ENCODE peak calls at places on chromosomes 7 and 10, in six cellular contexts. M is GM12865, W is thoracic aorta, Z is cardiac muscle cell, Y is suprapubic skin, X is fibroblast of lung. C is an unnamed sample.

GRCh38 chr10:31623466-31623865 is 304.4 kb downstream of the ZEB1 start:
- DNase-seq in M (no peak), W (no peak), Z (peak), Y (no peak), X (no peak), C (peak)

GRCh38 chr10:133476641-133476990 is 22.9 kb downstream of the SCART1 start:
- DNase-seq in M (no peak), W (no peak), Z (no peak), Y (no peak), X (no peak), C (no peak)

GRCh38 chr10:102322914-102323313 is 72.6 kb upstream of the NFKB2 start:
- DNase-seq in M (peak), W (no peak), Z (no peak), Y (no peak), X (peak), C (no peak)

GRCh38 chr10:119205926-119206602 is 1.3 kb upstream of the GRK5 start:
- DNase-seq in M (peak), W (peak), Z (peak), Y (no peak), X (peak), C (peak)

GRCh38 chr7:5359344-5359743 is 64.3 kb downstream of the TNRC18 start:
- DNase-seq in M (no peak), W (no peak), Z (no peak), Y (no peak), X (no peak), C (no peak)

GRCh38 chr10:19629559-19629958 is 186.7 kb upstream of the PLXDC2 start:
- DNase-seq in M (no peak), W (peak), Z (peak), Y (peak), X (peak), C (peak)

GRCh38 chr7:93889261-93889660 is 1.3 kb downstream of the TFPI2 start:
- DNase-seq in M (no peak), W (no peak), Z (peak), Y (no peak), X (peak), C (peak)

GRCh38 chr10:47146571-47146970 is 153.4 kb upstream of the GDF10 start:
- DNase-seq in M (no peak), W (no peak), Z (no peak), Y (no peak), X (no peak), C (peak)

GRCh38 chr7:24665564-24666294 is 91.5 kb downstream of the GSDME start:
- DNase-seq in M (peak), W (no peak), Z (peak), Y (no peak), X (peak), C (peak)

GRCh38 chr10:98456688-98457482 is 10.2 kb upstream of the HPS1 start:
- DNase-seq in M (no peak), W (no peak), Z (no peak), Y (no peak), X (no peak), C (no peak)

GRCh38 chr10:78520737-78521430 is 487.2 kb downstream of the RPS24 start:
- DNase-seq in M (no peak), W (no peak), Z (peak), Y (no peak), X (peak), C (peak)

GRCh38 chr10:130013938-130014733 is 50.1 kb upstream of the EBF3 start:
- DNase-seq in M (no peak), W (no peak), Z (no peak), Y (no peak), X (no peak), C (no peak)

GRCh38 chr7:66178258-66178657 is 26.9 kb upstream of the TPST1 start:
- DNase-seq in M (no peak), W (no peak), Z (no peak), Y (no peak), X (no peak), C (no peak)

GRCh38 chr10:88672041-88672440 is 7.8 kb downstream of the LIPF start:
- DNase-seq in M (no peak), W (no peak), Z (no peak), Y (no peak), X (peak), C (no peak)

GRCh38 chr10:51300617-51301350 is 226.5 kb downstream of the PRKG1 start:
- DNase-seq in M (no peak), W (no peak), Z (peak), Y (no peak), X (no peak), C (no peak)

GRCh38 chr7:120742370-120742769 is 115.6 kb downstream of the TSPAN12 start:
- DNase-seq in M (no peak), W (no peak), Z (no peak), Y (no peak), X (no peak), C (no peak)

GRCh38 chr7:102450242-102450641 is 14.4 kb downstream of the ALKBH4 start:
- DNase-seq in M (peak), W (no peak), Z (no peak), Y (no peak), X (no peak), C (no peak)

GRCh38 chr7:27836525-27836924 is 96.6 kb downstream of the TAX1BP1 start:
- DNase-seq in M (no peak), W (no peak), Z (no peak), Y (no peak), X (no peak), C (no peak)

GRCh38 chr10:49324711-49325110 is 25.7 kb downstream of the C10orf71 start:
- DNase-seq in M (no peak), W (no peak), Z (peak), Y (no peak), X (no peak), C (peak)

GRCh38 chr10:34507217-34507616 is 307.9 kb downstream of the PARD3 start:
- DNase-seq in M (no peak), W (no peak), Z (no peak), Y (no peak), X (no peak), C (no peak)

GRCh38 chr7:100521076-100521475 is 17.9 kb upstream of the AGFG2 start:
- DNase-seq in M (no peak), W (no peak), Z (no peak), Y (no peak), X (no peak), C (no peak)

GRCh38 chr10:132336064-132336746 is 4.2 kb downstream of the LRRC27 start:
- DNase-seq in M (no peak), W (no peak), Z (peak), Y (no peak), X (no peak), C (peak)
- H3K4me3 ChIP-seq in M (no peak), W (peak), Z (no peak), Y (peak), X (no peak), C (no peak)

GRCh38 chr10:92574545-92575377 is 868 bp upstream of the IDE start:
- DNase-seq in M (peak), W (peak), Z (no peak), Y (no peak), X (no peak), C (peak)
- TF ChIP-seq CTCF in M (peak), W (peak), Z (no peak), Y (no peak), X (no peak), C (peak)

DNA sequence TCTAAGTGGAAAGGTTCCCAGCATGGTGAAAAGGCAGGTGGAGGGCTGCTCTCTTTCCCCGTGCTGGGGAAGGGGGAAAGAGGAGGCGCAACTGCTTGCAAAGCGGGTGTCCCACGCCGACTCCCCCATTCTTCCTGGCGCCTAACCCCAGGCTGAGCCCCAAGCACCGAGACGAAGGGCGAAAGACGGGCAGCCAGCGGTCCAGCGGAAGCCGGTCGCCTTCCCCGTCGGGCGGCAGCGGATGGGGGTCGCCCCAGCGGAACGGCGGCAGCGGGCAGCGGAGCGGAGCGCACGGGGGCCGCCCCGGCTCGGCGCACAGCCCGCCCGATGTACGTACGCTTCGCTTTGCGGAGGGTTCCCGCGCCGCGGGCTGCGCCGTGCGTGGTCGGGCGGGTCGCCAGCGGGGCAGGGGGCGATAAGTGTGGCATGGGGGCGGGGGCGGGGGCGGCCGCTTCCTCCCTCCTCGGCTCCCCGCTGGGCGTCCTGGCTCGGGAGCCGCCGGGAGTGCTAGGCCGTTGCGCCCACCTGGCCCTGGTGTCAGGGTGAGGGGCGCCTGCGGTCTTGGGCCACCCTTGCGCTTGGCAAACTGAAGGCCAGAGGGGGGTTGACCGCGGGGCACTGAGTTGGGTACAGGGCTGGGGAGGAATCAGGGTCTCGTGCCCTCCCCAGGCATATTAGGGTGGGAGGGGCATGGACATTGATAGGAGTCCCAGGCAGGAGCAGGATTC is 35.2 kb upstream of the HSPB1 start:
- DNase-seq in M (no peak), W (no peak), Z (no peak), Y (no peak), X (no peak), C (no peak)
- H3K4me3 ChIP-seq in M (peak), W (peak), Z (peak), Y (peak), X (no peak), C (no peak)

GRCh38 chr7:42217053-42217452 is 20.0 kb downstream of the GLI3 start:
- DNase-seq in M (no peak), W (no peak), Z (no peak), Y (no peak), X (no peak), C (no peak)
- TF ChIP-seq CTCF in M (no peak), W (no peak), Z (no peak), Y (no peak), X (no peak), C (no peak)

GRCh38 chr10:132428486-132428885 is 31.5 kb downstream of the PWWP2B start:
- DNase-seq in M (no peak), W (no peak), Z (no peak), Y (no peak), X (no peak), C (no peak)

GRCh38 chr10:132430861-132431271 is 33.9 kb downstream of the PWWP2B start:
- DNase-seq in M (no peak), W (no peak), Z (no peak), Y (no peak), X (no peak), C (no peak)

GRCh38 chr10:132430231-132430743 is 33.3 kb downstream of the PWWP2B start:
- DNase-seq in M (no peak), W (no peak), Z (no peak), Y (no peak), X (no peak), C (no peak)

GRCh38 chr10:132427939-132428367 is 31.0 kb downstream of the PWWP2B start:
- DNase-seq in M (no peak), W (no peak), Z (no peak), Y (no peak), X (no peak), C (no peak)

GRCh38 chr10:132429281-132430230 is 32.6 kb downstream of the PWWP2B start:
- DNase-seq in M (no peak), W (no peak), Z (no peak), Y (no peak), X (no peak), C (no peak)
- H3K4me3 ChIP-seq in M (no peak), W (no peak), Z (no peak), Y (no peak), X (no peak), C (no peak)

GRCh38 chr7:104111294-104111693 is 96.5 kb downstream of the ORC5 start:
- DNase-seq in M (no peak), W (no peak), Z (no peak), Y (no peak), X (no peak), C (no peak)

GRCh38 chr7:104106106-104106505 is 101.7 kb downstream of the ORC5 start:
- DNase-seq in M (no peak), W (no peak), Z (peak), Y (no peak), X (peak), C (peak)
- TF ChIP-seq CTCF in M (no peak), W (no peak), Z (peak), Y (no peak), X (no peak), C (peak)